ENCODE peak calls at places on chromosomes 5 and 9, in ten cellular contexts. B, M, X, K, W, A, O, V, F and J are unnamed samples. For H3K4me1, the result is how much of the 10 kb centered on the place peaks cover.

GRCh38 chr9:95757026-95757425 is 118.5 kb upstream of the ERCC6L2 start:
- DNase-seq in V (no peak), X (no peak), W (no peak), B (no peak), K (no peak), F (no peak), O (no peak), A (no peak), M (no peak), J (no peak)

GRCh38 chr5:139108056-139108811 is 89.9 kb downstream of the SIL1 start:
- DNase-seq in X (no peak), W (no peak), K (no peak), A (no peak), O (no peak), F (no peak), M (no peak), V (peak), B (no peak), J (no peak)

GRCh38 chr9:83471223-83471622 is 67.0 kb downstream of the FRMD3 start:
- DNase-seq in W (no peak), X (no peak), V (no peak), B (no peak), F (no peak), K (no peak), M (no peak), A (no peak), O (no peak), J (no peak)

GRCh38 chr9:93212409-93212808 is 28.5 kb downstream of the WNK2 start:
- DNase-seq in F (no peak), O (no peak), A (no peak), B (no peak), M (no peak), W (no peak), X (no peak), K (no peak), V (no peak), J (no peak)

GRCh38 chr9:130034570-130034969 is 8.4 kb downstream of the FNBP1 start:
- DNase-seq in B (no peak), A (no peak), X (no peak), K (no peak), M (no peak), O (no peak), F (no peak), V (no peak), W (no peak), J (no peak)

GRCh38 chr9:97529363-97530076 is 28.1 kb downstream of the TMOD1 start:
- DNase-seq in B (no peak), A (peak), X (no peak), F (no peak), W (no peak), K (peak), O (no peak), M (peak), V (no peak), J (peak)

GRCh38 chr9:14027114-14027812 is 286.7 kb downstream of the NFIB start:
- DNase-seq in X (no peak), F (peak), K (peak), W (no peak), B (no peak), M (peak), O (no peak), V (peak), A (no peak), J (no peak)

GRCh38 chr5:32865475-32865874 is 154.4 kb downstream of the NPR3 start:
- DNase-seq in A (no peak), B (no peak), V (no peak), X (no peak), K (no peak), M (no peak), F (no peak), W (no peak), O (no peak), J (no peak)

GRCh38 chr5:160468576-160468975 is 46.9 kb downstream of the PTTG1 start:
- DNase-seq in X (no peak), W (no peak), V (no peak), F (no peak), A (no peak), K (no peak), B (no peak), O (no peak), M (no peak), J (no peak)
- H3K4me1 ChIP-seq in X (under half), W (under half), V (under half), F (under half), A (under half), K (under half), B (under half), O (under half), M (under half), J (under half)

GRCh38 chr5:146662229-146662628 is 146.2 kb upstream of the GPR151 start:
- DNase-seq in F (no peak), W (no peak), O (no peak), K (no peak), B (no peak), X (no peak), V (peak), M (no peak), A (peak), J (no peak)

GRCh38 chr5:146659961-146660360 is 144.0 kb upstream of the GPR151 start:
- DNase-seq in F (no peak), O (no peak), B (no peak), K (no peak), M (no peak), V (no peak), W (no peak), A (no peak), X (no peak), J (no peak)

GRCh38 chr5:146656638-146657037 is 140.6 kb upstream of the GPR151 start:
- DNase-seq in A (no peak), F (no peak), X (no peak), V (no peak), B (no peak), O (no peak), M (no peak), W (no peak), K (no peak), J (no peak)

GRCh38 chr5:146660381-146660960 is 144.5 kb upstream of the GPR151 start:
- DNase-seq in X (no peak), A (no peak), M (no peak), K (no peak), V (no peak), F (no peak), B (no peak), O (no peak), W (no peak), J (no peak)
- H3K4me1 ChIP-seq in X (under half), A (under half), M (under half), K (under half), V (under half), F (under half), B (under half), O (under half), W (under half), J (under half)

GRCh38 chr9:134386951-134387831 is 60.9 kb downstream of the RXRA start:
- DNase-seq in O (no peak), V (no peak), W (no peak), M (no peak), F (no peak), B (no peak), A (no peak), X (no peak), K (no peak), J (no peak)
- H3K4me1 ChIP-seq in O (under half), V (under half), W (half or more), M (under half), F (under half), B (under half), A (half or more), X (under half), K (half or more), J (under half)

GRCh38 chr5:134604908-134605307 is 27.7 kb downstream of the SAR1B start:
- DNase-seq in B (no peak), A (no peak), O (no peak), V (no peak), M (no peak), K (no peak), W (no peak), X (no peak), F (no peak), J (no peak)
- H3K4me1 ChIP-seq in B (under half), A (under half), O (under half), V (under half), M (under half), K (under half), W (under half), X (under half), F (under half), J (under half)

GRCh38 chr5:172855597-172856292 is 21.7 kb downstream of the ERGIC1 start:
- DNase-seq in A (no peak), W (no peak), K (no peak), O (peak), M (peak), B (no peak), F (no peak), V (no peak), X (peak), J (no peak)

GRCh38 chr5:172853355-172853975 is 19.4 kb downstream of the ERGIC1 start:
- DNase-seq in V (no peak), M (no peak), A (no peak), X (no peak), F (no peak), K (no peak), W (no peak), B (no peak), O (no peak), J (no peak)

GRCh38 chr5:172854958-172855357 is 20.9 kb downstream of the ERGIC1 start:
- DNase-seq in B (no peak), X (no peak), W (no peak), M (no peak), V (no peak), K (no peak), F (no peak), A (no peak), O (no peak), J (no peak)

GRCh38 chr5:172852490-172853354 is 18.7 kb downstream of the ERGIC1 start:
- DNase-seq in A (peak), B (no peak), X (no peak), F (no peak), O (no peak), W (no peak), M (no peak), K (no peak), V (peak), J (no peak)

DNA sequence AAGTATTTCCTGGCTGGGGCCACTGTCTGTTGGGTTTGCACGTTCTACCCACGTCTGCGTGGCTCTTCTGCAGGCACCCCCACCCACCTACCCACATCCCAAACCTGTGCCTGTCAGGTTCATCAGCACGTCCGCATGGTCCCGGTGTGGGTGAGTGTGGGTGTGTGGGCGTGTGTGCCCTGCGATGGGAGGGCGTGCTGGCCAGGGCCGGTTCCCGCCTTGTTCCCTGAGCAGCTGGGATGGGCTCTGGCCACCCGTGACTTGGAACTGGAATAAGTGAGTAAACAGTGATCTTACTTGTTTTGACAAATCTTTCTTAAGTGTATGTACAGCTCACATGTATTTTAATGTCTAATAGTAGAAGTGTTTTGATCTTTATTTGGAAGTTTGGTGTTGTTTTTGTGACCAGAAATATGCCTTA is 20.4 kb downstream of the ERGIC1 start:
- DNase-seq in V (no peak), A (no peak), B (no peak), W (peak), X (no peak), K (no peak), M (no peak), F (no peak), O (peak), J (no peak)
- H3K4me1 ChIP-seq in V (under half), A (half or more), B (under half), W (half or more), X (under half), K (half or more), M (under half), F (under half), O (under half), J (under half)

DNA sequence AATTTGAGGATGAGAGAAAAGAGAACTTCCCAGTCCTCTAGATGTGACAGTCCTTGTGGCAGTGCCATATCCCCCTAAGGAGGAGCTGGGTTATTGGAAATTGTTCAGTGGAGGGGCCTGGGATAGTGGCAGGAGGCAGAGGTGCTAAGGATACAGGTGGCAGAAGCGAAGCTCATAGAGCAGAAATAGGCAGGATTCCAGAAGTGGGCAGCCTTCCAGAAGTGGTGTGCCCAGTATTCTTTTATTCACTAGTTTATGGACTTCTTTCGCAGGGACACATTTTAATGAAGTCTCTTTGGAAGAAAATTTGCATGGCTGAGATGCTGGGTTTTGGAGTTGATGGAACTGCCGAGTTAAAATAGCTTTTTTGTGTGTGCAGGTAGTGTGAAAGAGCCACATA is 6.8 kb downstream of the PIK3R1 start:
- DNase-seq in M (no peak), W (no peak), O (no peak), F (no peak), A (no peak), K (no peak), V (no peak), B (no peak), X (no peak), J (no peak)
- H3K4me1 ChIP-seq in M (under half), W (half or more), O (under half), F (under half), A (under half), K (under half), V (under half), B (under half), X (under half), J (under half)

GRCh38 chr9:6229186-6229585 is 13.6 kb downstream of the IL33 start:
- DNase-seq in O (no peak), B (no peak), A (no peak), M (no peak), K (no peak), F (no peak), W (no peak), X (no peak), V (no peak), J (no peak)
- H3K4me1 ChIP-seq in O (under half), B (under half), A (under half), M (under half), K (under half), F (under half), W (under half), X (under half), V (under half), J (under half)